ENCODE peak calls at places on chromosomes 7 and 10, in five cellular contexts. X is cardiac muscle cell, U is tibial artery, E is NCI-H1930, I is myocyte. D is an unnamed sample.

GRCh38 chr10:66917104-66917503 is 8.7 kb upstream of the LRRTM3 start:
- DNase-seq in I (peak), U (no peak), X (peak), E (no peak), D (no peak)

GRCh38 chr10:101683226-101683625 is 11.7 kb downstream of the FBXW4 start:
- DNase-seq in U (no peak), I (no peak), E (no peak), X (no peak), D (no peak)

GRCh38 chr10:69225681-69226080 is 5.5 kb downstream of the HKDC1 start:
- DNase-seq in X (no peak), U (no peak), E (no peak), I (no peak), D (no peak)

GRCh38 chr10:28291881-28292297 is 11.0 kb downstream of the MPP7 start:
- DNase-seq in I (peak), E (no peak), U (no peak), X (peak), D (no peak)

GRCh38 chr10:126309193-126309592 is 79.1 kb downstream of the ADAM12 start:
- DNase-seq in E (no peak), X (no peak), I (peak), U (no peak), D (no peak)

GRCh38 chr7:127393370-127394058 is 1.0 kb upstream of the ZNF800 start:
- DNase-seq in I (peak), X (peak), E (peak), U (no peak), D (no peak)

GRCh38 chr10:79586933-79587332 is 23.8 kb upstream of the SFTPA1 start:
- DNase-seq in X (no peak), E (no peak), I (no peak), U (no peak), D (no peak)

GRCh38 chr10:125217986-125218675 is 57.8 kb upstream of the CTBP2 start:
- DNase-seq in E (no peak), I (peak), U (no peak), X (peak), D (no peak)

GRCh38 chr10:96272986-96273280 is 1.6 kb upstream of the BLNK start:
- DNase-seq in U (no peak), E (no peak), X (no peak), I (no peak), D (no peak)

GRCh38 chr10:68329506-68329861 is 2.4 kb upstream of the HNRNPH3 start:
- DNase-seq in I (no peak), X (no peak), U (no peak), E (no peak), D (no peak)

GRCh38 chr7:49775065-49775948 is 1.9 kb downstream of the VWC2 start:
- DNase-seq in U (no peak), X (peak), I (no peak), E (no peak), D (no peak)

GRCh38 chr10:60384708-60385398 is 4.8 kb downstream of the ANK3 start:
- DNase-seq in I (peak), X (peak), U (no peak), E (no peak), D (no peak)

GRCh38 chr7:155738652-155739537 is 73.4 kb downstream of the SHH start:
- DNase-seq in X (peak), E (no peak), U (peak), I (peak), D (peak)

GRCh38 chr10:52454476-52454875 is 140.4 kb downstream of the DKK1 start:
- DNase-seq in U (no peak), E (no peak), X (no peak), I (no peak), D (no peak)

GRCh38 chr7:103636153-103636552 is 190.1 kb upstream of the SLC26A5 start:
- DNase-seq in E (no peak), X (peak), I (peak), U (no peak), D (no peak)

GRCh38 chr7:2199956-2200583 is 32.7 kb downstream of the MAD1L1 start:
- DNase-seq in I (no peak), X (no peak), U (no peak), E (no peak), D (no peak)

GRCh38 chr10:116271593-116272496 is 1.2 kb downstream of the GFRA1 start:
- DNase-seq in E (no peak), X (no peak), I (peak), U (peak), D (no peak)

GRCh38 chr10:71744897-71745658 is 25.5 kb upstream of the C10orf105 start:
- DNase-seq in X (no peak), I (no peak), E (no peak), U (no peak), D (no peak)

GRCh38 chr7:148020679-148021078 is 569.9 kb upstream of the C7orf33 start:
- DNase-seq in I (no peak), U (no peak), X (no peak), E (no peak), D (no peak)

GRCh38 chr10:23994459-23995046 is 214.4 kb upstream of the KIAA1217 start:
- DNase-seq in I (peak), X (peak), E (peak), U (peak), D (no peak)

GRCh38 chr10:29253096-29254029 is 35.5 kb upstream of the LYZL1 start:
- DNase-seq in E (no peak), U (peak), I (peak), X (no peak), D (no peak)

GRCh38 chr7:88386757-88387156 is 80.1 kb upstream of the STEAP4 start:
- DNase-seq in X (no peak), E (no peak), U (no peak), I (no peak), D (no peak)

GRCh38 chr7:115232041-115232440 is 310.1 kb downstream of the MDFIC start:
- DNase-seq in U (no peak), E (no peak), I (no peak), X (peak), D (no peak)

GRCh38 chr7:156041398-156041797 is 229.1 kb upstream of the SHH start:
- DNase-seq in X (no peak), I (no peak), E (no peak), U (no peak), D (no peak)

GRCh38 chr7:151085691-151086620 is at the start of gene AGAP3:
- DNase-seq in E (peak), I (peak), X (peak), U (peak), D (peak)

GRCh38 chr10:85510682-85511081 is 855.9 kb downstream of the GRID1 start:
- DNase-seq in X (no peak), E (no peak), I (no peak), U (no peak), D (no peak)

GRCh38 chr7:142110638-142111037 is 880 bp upstream of the MGAM2 start:
- DNase-seq in X (no peak), U (no peak), E (no peak), I (no peak), D (no peak)

GRCh38 chr10:113438660-113439059 is 114.2 kb upstream of the HABP2 start:
- DNase-seq in I (peak), E (no peak), X (peak), U (no peak), D (no peak)

GRCh38 chr10:76649723-76650127 is 987.9 kb downstream of the KCNMA1 start:
- DNase-seq in U (no peak), I (peak), E (no peak), X (peak), D (no peak)

GRCh38 chr10:115402690-115403089 is 309.5 kb downstream of the ATRNL1 start:
- DNase-seq in E (no peak), I (peak), U (no peak), X (peak), D (no peak)

GRCh38 chr10:76278811-76279460 is 847.5 kb downstream of the LRMDA start:
- DNase-seq in X (no peak), U (no peak), E (no peak), I (no peak), D (no peak)

GRCh38 chr10:131245475-131246059 is 66.0 kb downstream of the TCERG1L start:
- DNase-seq in X (no peak), E (no peak), I (no peak), U (no peak), D (no peak)

GRCh38 chr7:112448891-112449290 is 1.4 kb upstream of the IFRD1 start:
- DNase-seq in U (no peak), I (peak), X (no peak), E (no peak), D (no peak)

GRCh38 chr10:74753295-74754211 is 72.8 kb upstream of the KAT6B start:
- DNase-seq in E (no peak), U (no peak), I (no peak), X (no peak), D (no peak)

GRCh38 chr7:22052650-22053336 is 107.1 kb upstream of the CDCA7L start:
- DNase-seq in I (no peak), U (no peak), X (no peak), E (no peak), D (no peak)

GRCh38 chr7:140640727-140641531 is at the start of gene DENND2A:
- DNase-seq in X (peak), U (peak), I (no peak), E (peak), D (no peak)